ENCODE peak calls at places on chromosomes 13 and 19, in five cellular contexts. O is effector memory CD4-positive, alpha-beta T cell; R is PC-9; I is tibial artery; K is fibroblast of lung. F is an unnamed sample. For H3K27me3 and H3K4me1, the result is how much of the 10 kb centered on the place peaks cover.

GRCh38 chr19:3983936-3984583 is 1.2 kb downstream of the EEF2 start:
- DNase-seq in O (no peak), R (no peak), I (no peak), K (peak), F (peak)

GRCh38 chr13:111367340-111367739 is 46.9 kb downstream of the TEX29 start:
- DNase-seq in O (no peak), R (no peak), I (no peak), K (no peak), F (no peak)

GRCh38 chr13:58051807-58052375 is 420.3 kb downstream of the PCDH17 start:
- DNase-seq in O (no peak), R (no peak), I (no peak), K (no peak), F (no peak)

GRCh38 chr13:46031581-46032263 is 20.8 kb downstream of the ZC3H13 start:
- DNase-seq in O (no peak), R (no peak), I (no peak), K (peak), F (no peak)

GRCh38 chr19:55206664-55207500 is 2.4 kb downstream of the PTPRH start:
- DNase-seq in O (no peak), R (peak), I (peak), K (peak), F (peak)

GRCh38 chr13:76014618-76015315 is 378.6 kb downstream of the LMO7 start:
- DNase-seq in O (no peak), R (no peak), I (no peak), K (peak), F (no peak)

GRCh38 chr19:11286312-11286974 is 9.5 kb upstream of the TSPAN16 start:
- DNase-seq in O (no peak), R (no peak), I (peak), K (peak), F (no peak)

GRCh38 chr19:43624933-43625332 is 5.5 kb upstream of the ZNF428 start:
- DNase-seq in O (peak), R (no peak), I (peak), K (no peak), F (peak)

GRCh38 chr19:55586976-55587668 is 6.5 kb upstream of the ZNF579 start:
- DNase-seq in O (peak), R (peak), I (peak), K (peak), F (peak)

GRCh38 chr19:50328257-50329145 is 676 bp downstream of the KCNC3 start:
- DNase-seq in O (no peak), R (no peak), I (no peak), K (no peak), F (peak)

GRCh38 chr19:33406521-33407139 is 33.1 kb downstream of the CEBPG start:
- DNase-seq in O (peak), R (peak), I (peak), K (peak), F (peak)

GRCh38 chr13:100870898-100871297 is 196.3 kb upstream of the TMTC4 start:
- DNase-seq in O (no peak), R (no peak), I (no peak), K (no peak), F (no peak)

GRCh38 chr19:29263305-29264080 is 50.5 kb upstream of the UQCRFS1 start:
- DNase-seq in O (peak), R (peak), I (peak), K (no peak), F (no peak)

GRCh38 chr19:9671654-9672053 is 3.2 kb downstream of the ZNF562 start:
- DNase-seq in O (no peak), R (no peak), I (no peak), K (no peak), F (no peak)

GRCh38 chr13:102580552-102581169 is 16.1 kb upstream of the TPP2 start:
- DNase-seq in O (peak), R (peak), I (no peak), K (peak), F (no peak)

GRCh38 chr13:77733674-77734073 is 36.2 kb downstream of the SLAIN1 start:
- DNase-seq in O (no peak), R (no peak), I (no peak), K (no peak), F (no peak)

GRCh38 chr13:53143757-53144320 is 115.2 kb downstream of the OLFM4 start:
- DNase-seq in O (no peak), R (no peak), I (no peak), K (no peak), F (no peak)
- H3K27me3 ChIP-seq in O (under half), R (under half), I (under half), K (under half), F (under half)

GRCh38 chr13:20349564-20350379 is 117.7 kb upstream of the GJB6 start:
- DNase-seq in O (no peak), R (no peak), I (peak), K (no peak), F (no peak)

GRCh38 chr13:20350819-20351218 is 118.7 kb upstream of the GJB6 start:
- DNase-seq in O (no peak), R (no peak), I (no peak), K (peak), F (no peak)

GRCh38 chr13:20348018-20348417 is 115.9 kb upstream of the GJB6 start:
- DNase-seq in O (no peak), R (no peak), I (no peak), K (no peak), F (no peak)

GRCh38 chr13:20350380-20350763 is 118.3 kb upstream of the GJB6 start:
- DNase-seq in O (no peak), R (no peak), I (no peak), K (no peak), F (no peak)

DNA sequence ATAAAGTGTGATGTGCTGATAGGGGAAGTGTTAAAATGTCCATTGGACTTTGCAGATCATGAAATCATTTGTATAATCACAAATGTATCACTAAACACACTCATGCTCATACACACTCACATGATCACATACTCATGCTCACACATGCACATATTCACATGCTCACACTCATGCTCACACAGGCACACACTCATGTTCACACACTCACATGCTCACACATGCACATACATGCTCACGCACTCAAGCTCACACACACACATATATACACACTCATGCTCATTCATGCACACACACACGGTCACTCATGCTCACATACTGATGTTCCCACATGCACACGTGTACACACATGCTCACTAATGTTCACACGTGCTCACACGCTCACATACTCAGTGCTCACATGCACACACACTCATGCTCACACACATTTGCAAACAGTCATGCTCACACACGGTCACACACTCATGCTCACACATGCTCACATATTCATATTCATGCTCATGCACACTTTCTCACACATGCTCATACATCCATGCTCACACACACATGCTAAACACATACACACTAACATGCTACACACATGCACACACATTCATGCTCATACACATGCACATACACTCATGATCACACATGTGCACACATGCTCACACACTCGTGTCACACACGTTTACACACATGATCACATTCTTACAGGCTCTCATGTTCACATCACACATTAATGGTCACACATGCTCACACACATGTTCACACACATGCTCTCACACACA is 116.7 kb upstream of the GJB6 start:
- DNase-seq in O (no peak), R (no peak), I (no peak), K (no peak), F (no peak)
- H3K4me1 ChIP-seq in O (under half), R (under half), I (under half), K (under half), F (under half)

GRCh38 chr19:15178629-15179308 is 22.0 kb downstream of the NOTCH3 start:
- DNase-seq in O (no peak), R (no peak), I (no peak), K (no peak), F (no peak)

GRCh38 chr19:15180451-15181390 is 20.1 kb downstream of the NOTCH3 start:
- DNase-seq in O (no peak), R (no peak), I (no peak), K (no peak), F (peak)

GRCh38 chr19:15173746-15174404 is 26.9 kb downstream of the NOTCH3 start:
- DNase-seq in O (no peak), R (no peak), I (no peak), K (no peak), F (no peak)

GRCh38 chr19:15175609-15176008 is 25.2 kb downstream of the NOTCH3 start:
- DNase-seq in O (no peak), R (no peak), I (no peak), K (no peak), F (no peak)

GRCh38 chr19:15177269-15178116 is 23.3 kb downstream of the NOTCH3 start:
- DNase-seq in O (peak), R (no peak), I (peak), K (peak), F (peak)
- H3K4me3 ChIP-seq in O (no peak), R (no peak), I (peak), K (no peak), F (no peak)

DNA sequence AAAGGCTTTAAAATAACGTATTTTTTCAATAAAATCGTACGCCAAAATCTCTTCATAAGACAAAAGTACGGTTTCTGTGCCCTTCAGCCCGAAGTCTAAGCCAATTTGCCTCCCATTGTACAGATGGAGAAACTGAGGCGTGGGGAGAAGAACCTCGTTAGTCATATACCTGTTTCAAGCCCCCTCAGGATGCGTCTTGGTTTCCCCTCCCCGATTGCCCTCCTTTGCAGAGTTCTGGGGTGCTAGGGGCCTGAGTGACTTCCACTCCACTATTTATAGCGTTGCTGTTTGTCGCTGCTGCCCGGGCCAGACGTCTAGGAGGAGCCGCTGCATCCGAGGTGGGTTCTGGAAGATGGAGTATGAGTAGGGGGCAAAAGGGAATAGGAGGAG is 2.3 kb upstream of the LTBP4 start:
- DNase-seq in O (no peak), R (no peak), I (no peak), K (no peak), F (no peak)
- H3K27me3 ChIP-seq in O (under half), R (under half), I (under half), K (under half), F (half or more)

GRCh38 chr19:7492142-7493055 is 3.6 kb upstream of the PEX11G start:
- DNase-seq in O (no peak), R (peak), I (no peak), K (no peak), F (no peak)

GRCh38 chr19:7483720-7484201 is 5.1 kb downstream of the PEX11G start:
- DNase-seq in O (no peak), R (no peak), I (no peak), K (no peak), F (no peak)

GRCh38 chr19:7486923-7487322 is 1.9 kb downstream of the PEX11G start:
- DNase-seq in O (no peak), R (no peak), I (no peak), K (no peak), F (no peak)

GRCh38 chr19:7489609-7490044 is 792 bp upstream of the PEX11G start:
- DNase-seq in O (no peak), R (no peak), I (no peak), K (no peak), F (no peak)

GRCh38 chr19:7488736-7489353 is at the start of gene PEX11G:
- DNase-seq in O (peak), R (peak), I (peak), K (peak), F (peak)
- H3K4me1 ChIP-seq in O (under half), R (under half), I (under half), K (under half), F (under half)

F was measured in left lung.